ENCODE peak calls at places on chromosomes 12 and 14, in six cellular contexts. One of them, this sample, is unnamed.

GRCh38 chr14:52241102-52241793 is 26.2 kb upstream of the PTGDR start:
- DNase-seq in HTR-8/SVneo: no peak
- DNase-seq in HFF-Myc: peak
- DNase-seq in DMS 273 treated with DMSO at 0.1 percent for 48 hours: no peak
- DNase-seq in NCI-H460: no peak
- DNase-seq in stimulated activated CD4-positive, alpha-beta T cell treated with anti-CD3 and anti-CD28 coated beads, Interleukin-15, amount 100 ng/mL, for 1 hour: no peak
- DNase-seq in this sample: peak

GRCh38 chr12:108551556-108551955 is 9.4 kb downstream of the SART3 start:
- DNase-seq in NCI-H460: no peak
- DNase-seq in HTR-8/SVneo: no peak
- DNase-seq in HFF-Myc: no peak
- DNase-seq in DMS 273 treated with DMSO at 0.1 percent for 48 hours: no peak
- DNase-seq in stimulated activated CD4-positive, alpha-beta T cell treated with anti-CD3 and anti-CD28 coated beads, Interleukin-15, amount 100 ng/mL, for 1 hour: no peak
- DNase-seq in this sample: peak

GRCh38 chr12:6450869-6451347 is 934 bp upstream of the TAPBPL start:
- DNase-seq in NCI-H460: no peak
- DNase-seq in stimulated activated CD4-positive, alpha-beta T cell treated with anti-CD3 and anti-CD28 coated beads, Interleukin-15, amount 100 ng/mL, for 1 hour: no peak
- DNase-seq in DMS 273 treated with DMSO at 0.1 percent for 48 hours: no peak
- DNase-seq in HTR-8/SVneo: no peak
- DNase-seq in HFF-Myc: no peak
- DNase-seq in this sample: peak

GRCh38 chr14:37311233-37311632 is 113.5 kb downstream of the MIPOL1 start:
- DNase-seq in DMS 273 treated with DMSO at 0.1 percent for 48 hours: no peak
- DNase-seq in stimulated activated CD4-positive, alpha-beta T cell treated with anti-CD3 and anti-CD28 coated beads, Interleukin-15, amount 100 ng/mL, for 1 hour: no peak
- DNase-seq in HFF-Myc: no peak
- DNase-seq in HTR-8/SVneo: no peak
- DNase-seq in NCI-H460: no peak
- DNase-seq in this sample: no peak

GRCh38 chr14:33646692-33647260 is 304.1 kb downstream of the EGLN3 start:
- DNase-seq in HFF-Myc: peak
- DNase-seq in DMS 273 treated with DMSO at 0.1 percent for 48 hours: no peak
- DNase-seq in NCI-H460: no peak
- DNase-seq in stimulated activated CD4-positive, alpha-beta T cell treated with anti-CD3 and anti-CD28 coated beads, Interleukin-15, amount 100 ng/mL, for 1 hour: no peak
- DNase-seq in HTR-8/SVneo: peak
- DNase-seq in this sample: peak

GRCh38 chr14:89379891-89380820 is 36.9 kb downstream of the FOXN3 start:
- DNase-seq in HTR-8/SVneo: no peak
- DNase-seq in stimulated activated CD4-positive, alpha-beta T cell treated with anti-CD3 and anti-CD28 coated beads, Interleukin-15, amount 100 ng/mL, for 1 hour: no peak
- DNase-seq in HFF-Myc: no peak
- DNase-seq in NCI-H460: no peak
- DNase-seq in DMS 273 treated with DMSO at 0.1 percent for 48 hours: no peak
- DNase-seq in this sample: no peak

GRCh38 chr14:26522985-26523384 is 74.8 kb downstream of the NOVA1 start:
- DNase-seq in HTR-8/SVneo: no peak
- DNase-seq in HFF-Myc: no peak
- DNase-seq in DMS 273 treated with DMSO at 0.1 percent for 48 hours: no peak
- DNase-seq in stimulated activated CD4-positive, alpha-beta T cell treated with anti-CD3 and anti-CD28 coated beads, Interleukin-15, amount 100 ng/mL, for 1 hour: no peak
- DNase-seq in NCI-H460: no peak
- DNase-seq in this sample: peak

GRCh38 chr14:91103116-91103515 is 10.8 kb upstream of the DGLUCY start:
- DNase-seq in DMS 273 treated with DMSO at 0.1 percent for 48 hours: no peak
- DNase-seq in HTR-8/SVneo: no peak
- DNase-seq in NCI-H460: no peak
- DNase-seq in HFF-Myc: no peak
- DNase-seq in stimulated activated CD4-positive, alpha-beta T cell treated with anti-CD3 and anti-CD28 coated beads, Interleukin-15, amount 100 ng/mL, for 1 hour: no peak
- DNase-seq in this sample: no peak

GRCh38 chr12:32290411-32290810 is 108.9 kb upstream of the FGD4 start:
- DNase-seq in NCI-H460: peak
- DNase-seq in HTR-8/SVneo: no peak
- DNase-seq in DMS 273 treated with DMSO at 0.1 percent for 48 hours: no peak
- DNase-seq in stimulated activated CD4-positive, alpha-beta T cell treated with anti-CD3 and anti-CD28 coated beads, Interleukin-15, amount 100 ng/mL, for 1 hour: no peak
- DNase-seq in HFF-Myc: no peak
- DNase-seq in this sample: peak

GRCh38 chr14:63387691-63388090 is 69.0 kb upstream of the GPHB5 start:
- DNase-seq in HTR-8/SVneo: no peak
- DNase-seq in HFF-Myc: no peak
- DNase-seq in stimulated activated CD4-positive, alpha-beta T cell treated with anti-CD3 and anti-CD28 coated beads, Interleukin-15, amount 100 ng/mL, for 1 hour: no peak
- DNase-seq in NCI-H460: no peak
- DNase-seq in DMS 273 treated with DMSO at 0.1 percent for 48 hours: no peak
- DNase-seq in this sample: no peak

GRCh38 chr12:47837190-47838171 is 17.8 kb upstream of the HDAC7 start:
- DNase-seq in HTR-8/SVneo: peak
- DNase-seq in DMS 273 treated with DMSO at 0.1 percent for 48 hours: no peak
- DNase-seq in HFF-Myc: no peak
- DNase-seq in stimulated activated CD4-positive, alpha-beta T cell treated with anti-CD3 and anti-CD28 coated beads, Interleukin-15, amount 100 ng/mL, for 1 hour: peak
- DNase-seq in NCI-H460: peak
- DNase-seq in this sample: peak

GRCh38 chr12:63294327-63294632 is 143.3 kb upstream of the AVPR1A start:
- DNase-seq in NCI-H460: peak
- DNase-seq in DMS 273 treated with DMSO at 0.1 percent for 48 hours: no peak
- DNase-seq in HTR-8/SVneo: peak
- DNase-seq in HFF-Myc: peak
- DNase-seq in stimulated activated CD4-positive, alpha-beta T cell treated with anti-CD3 and anti-CD28 coated beads, Interleukin-15, amount 100 ng/mL, for 1 hour: no peak
- DNase-seq in this sample: peak

GRCh38 chr12:126545411-126545810 is 1480.2 kb downstream of the AACS start:
- DNase-seq in NCI-H460: no peak
- DNase-seq in stimulated activated CD4-positive, alpha-beta T cell treated with anti-CD3 and anti-CD28 coated beads, Interleukin-15, amount 100 ng/mL, for 1 hour: no peak
- DNase-seq in HTR-8/SVneo: no peak
- DNase-seq in DMS 273 treated with DMSO at 0.1 percent for 48 hours: no peak
- DNase-seq in HFF-Myc: no peak
- DNase-seq in this sample: no peak

GRCh38 chr12:95763809-95764253 is 26.7 kb downstream of the NTN4 start:
- DNase-seq in DMS 273 treated with DMSO at 0.1 percent for 48 hours: no peak
- DNase-seq in stimulated activated CD4-positive, alpha-beta T cell treated with anti-CD3 and anti-CD28 coated beads, Interleukin-15, amount 100 ng/mL, for 1 hour: no peak
- DNase-seq in HFF-Myc: peak
- DNase-seq in NCI-H460: peak
- DNase-seq in HTR-8/SVneo: peak
- DNase-seq in this sample: peak

GRCh38 chr14:59576332-59577294 is at the start of gene CCDC175:
- DNase-seq in HTR-8/SVneo: peak
- DNase-seq in HFF-Myc: no peak
- DNase-seq in NCI-H460: peak
- DNase-seq in stimulated activated CD4-positive, alpha-beta T cell treated with anti-CD3 and anti-CD28 coated beads, Interleukin-15, amount 100 ng/mL, for 1 hour: peak
- DNase-seq in DMS 273 treated with DMSO at 0.1 percent for 48 hours: peak
- DNase-seq in this sample: peak

GRCh38 chr12:22691319-22691718 is 66.3 kb downstream of the ETNK1 start:
- DNase-seq in stimulated activated CD4-positive, alpha-beta T cell treated with anti-CD3 and anti-CD28 coated beads, Interleukin-15, amount 100 ng/mL, for 1 hour: no peak
- DNase-seq in DMS 273 treated with DMSO at 0.1 percent for 48 hours: no peak
- DNase-seq in HTR-8/SVneo: no peak
- DNase-seq in HFF-Myc: no peak
- DNase-seq in NCI-H460: no peak
- DNase-seq in this sample: no peak

GRCh38 chr14:22668417-22668816 is 24.3 kb upstream of the OR6J1 start:
- DNase-seq in DMS 273 treated with DMSO at 0.1 percent for 48 hours: no peak
- DNase-seq in HTR-8/SVneo: no peak
- DNase-seq in stimulated activated CD4-positive, alpha-beta T cell treated with anti-CD3 and anti-CD28 coated beads, Interleukin-15, amount 100 ng/mL, for 1 hour: no peak
- DNase-seq in HFF-Myc: no peak
- DNase-seq in NCI-H460: no peak
- DNase-seq in this sample: peak

GRCh38 chr14:44589180-44589579 is 82.1 kb upstream of the FSCB start:
- DNase-seq in HTR-8/SVneo: no peak
- DNase-seq in stimulated activated CD4-positive, alpha-beta T cell treated with anti-CD3 and anti-CD28 coated beads, Interleukin-15, amount 100 ng/mL, for 1 hour: no peak
- DNase-seq in DMS 273 treated with DMSO at 0.1 percent for 48 hours: no peak
- DNase-seq in HFF-Myc: no peak
- DNase-seq in NCI-H460: no peak
- DNase-seq in this sample: no peak

GRCh38 chr12:123949118-123949774 is 23.4 kb downstream of the CCDC92 start:
- DNase-seq in NCI-H460: no peak
- DNase-seq in DMS 273 treated with DMSO at 0.1 percent for 48 hours: no peak
- DNase-seq in HTR-8/SVneo: no peak
- DNase-seq in HFF-Myc: no peak
- DNase-seq in stimulated activated CD4-positive, alpha-beta T cell treated with anti-CD3 and anti-CD28 coated beads, Interleukin-15, amount 100 ng/mL, for 1 hour: no peak
- DNase-seq in this sample: no peak

GRCh38 chr12:128267651-128268347 is 829 bp downstream of the TMEM132C start:
- DNase-seq in HFF-Myc: no peak
- DNase-seq in DMS 273 treated with DMSO at 0.1 percent for 48 hours: no peak
- DNase-seq in HTR-8/SVneo: no peak
- DNase-seq in stimulated activated CD4-positive, alpha-beta T cell treated with anti-CD3 and anti-CD28 coated beads, Interleukin-15, amount 100 ng/mL, for 1 hour: no peak
- DNase-seq in NCI-H460: no peak
- DNase-seq in this sample: no peak

GRCh38 chr12:115433014-115433634 is 749.1 kb upstream of the TBX3 start:
- DNase-seq in HFF-Myc: no peak
- DNase-seq in NCI-H460: no peak
- DNase-seq in HTR-8/SVneo: no peak
- DNase-seq in DMS 273 treated with DMSO at 0.1 percent for 48 hours: no peak
- DNase-seq in stimulated activated CD4-positive, alpha-beta T cell treated with anti-CD3 and anti-CD28 coated beads, Interleukin-15, amount 100 ng/mL, for 1 hour: no peak
- DNase-seq in this sample: no peak